ENCODE peak calls at places on chromosomes 13 and 19, in nine cellular contexts. Q is amniotic stem cell; A is erythroblast; Z is iris pigment epithelial cell; V is RWPE1; W is EL; G is left ventricle myocardium inferior; X is CD4-positive, alpha-beta memory T cell; P is uterus. I is an unnamed sample.

GRCh38 chr13:111384441-111385181 is 64.2 kb downstream of the TEX29 start:
- DNase-seq in Q (no peak), A (no peak), Z (no peak), V (no peak), W (no peak), G (no peak), X (no peak), P (no peak), I (no peak)

GRCh38 chr13:93847162-93847561 is 620.6 kb downstream of the GPC6 start:
- DNase-seq in Q (peak; percentile 17), A (no peak), Z (peak; percentile 85), V (peak; percentile 47), W (peak; percentile 52), G (no peak), X (no peak), P (no peak), I (no peak)

GRCh38 chr19:43469160-43469480 is 3.7 kb upstream of the LYPD3 start:
- DNase-seq in Q (no peak), A (no peak), Z (no peak), V (no peak), W (no peak), G (no peak), X (peak; percentile 60), P (no peak), I (no peak)

GRCh38 chr19:8307400-8307964 is 676 bp downstream of the CD320 start:
- DNase-seq in Q (no peak), A (no peak), Z (no peak), V (no peak), W (no peak), G (no peak), X (peak; percentile 40), P (no peak), I (no peak)

GRCh38 chr13:82224806-82225205 is 1657.5 kb downstream of the SLITRK1 start:
- DNase-seq in Q (no peak), A (no peak), Z (no peak), V (no peak), W (peak; percentile 47), G (no peak), X (no peak), P (no peak), I (no peak)

GRCh38 chr19:48964205-48965032 is 690 bp upstream of the FTL start:
- DNase-seq in Q (no peak), A (peak; percentile 85), Z (peak; percentile 78), V (no peak), W (no peak), G (peak; percentile 30), X (no peak), P (no peak), I (no peak)

GRCh38 chr13:44758595-44759221 is 182.6 kb upstream of the TSC22D1 start:
- DNase-seq in Q (peak; percentile 15), A (no peak), Z (peak; percentile 99), V (peak; percentile 85), W (peak; percentile 85), G (no peak), X (no peak), P (no peak), I (no peak)

GRCh38 chr13:59458908-59459579 is 704.7 kb downstream of the DIAPH3 start:
- DNase-seq in Q (peak; percentile 55), A (no peak), Z (peak; percentile 84), V (peak; percentile 26), W (peak; percentile 67), G (no peak), X (no peak), P (no peak), I (no peak)

GRCh38 chr19:47228937-47229673 is 1.9 kb downstream of the BBC3 start:
- DNase-seq in Q (no peak), A (peak; percentile 87), Z (peak; percentile 45), V (no peak), W (peak; percentile 46), G (no peak), X (peak; percentile 76), P (no peak), I (peak; percentile 33)

GRCh38 chr19:33376423-33376822 is 2.9 kb downstream of the CEBPG start:
- DNase-seq in Q (peak; percentile 16), A (no peak), Z (peak; percentile 68), V (peak; percentile 61), W (peak; percentile 91), G (peak; percentile 80), X (no peak), P (peak; percentile 67), I (no peak)

GRCh38 chr13:113103646-113104045 is 1.9 kb upstream of the F7 start:
- DNase-seq in Q (no peak), A (no peak), Z (no peak), V (no peak), W (no peak), G (no peak), X (no peak), P (no peak), I (no peak)

GRCh38 chr13:39273953-39274352 is 235.7 kb downstream of the NHLRC3 start:
- DNase-seq in Q (no peak), A (peak; percentile 25), Z (no peak), V (peak; percentile 4), W (no peak), G (no peak), X (no peak), P (no peak), I (no peak)

GRCh38 chr13:113646376-113646775 is 11.6 kb downstream of the ATP4B start:
- DNase-seq in Q (no peak), A (no peak), Z (no peak), V (no peak), W (no peak), G (no peak), X (no peak), P (no peak), I (no peak)

GRCh38 chr13:44867825-44868224 is 121.4 kb downstream of the NUFIP1 start:
- DNase-seq in Q (no peak), A (no peak), Z (peak; percentile 25), V (no peak), W (no peak), G (no peak), X (no peak), P (peak; percentile 43), I (no peak)

GRCh38 chr13:109274188-109274821 is 512.1 kb downstream of the IRS2 start:
- DNase-seq in Q (peak; percentile 6), A (no peak), Z (peak; percentile 93), V (peak; percentile 40), W (peak; percentile 94), G (no peak), X (no peak), P (no peak), I (no peak)

GRCh38 chr13:23159205-23159586 is 21.6 kb upstream of the SGCG start:
- DNase-seq in Q (no peak), A (peak; percentile 59), Z (peak; percentile 35), V (no peak), W (peak; percentile 34), G (peak; percentile 33), X (no peak), P (no peak), I (no peak)

GRCh38 chr19:3068071-3068470 is 5.8 kb upstream of the TLE5 start:
- DNase-seq in Q (no peak), A (no peak), Z (no peak), V (no peak), W (no peak), G (no peak), X (no peak), P (no peak), I (no peak)

GRCh38 chr19:1252221-1252817 is 3.9 kb downstream of the MIDN start:
- DNase-seq in Q (peak; percentile 43), A (peak; percentile 80), Z (peak; percentile 87), V (peak; percentile 54), W (peak; percentile 97), G (peak; percentile 90), X (peak; percentile 84), P (no peak), I (peak; percentile 77)

GRCh38 chr13:33109801-33110200 is 93.6 kb downstream of the KL start:
- DNase-seq in Q (no peak), A (peak; percentile 9), Z (no peak), V (no peak), W (no peak), G (no peak), X (peak; percentile 12), P (no peak), I (no peak)

GRCh38 chr13:26184791-26185250 is 37.3 kb downstream of the RNF6 start:
- DNase-seq in Q (peak; percentile 35), A (peak; percentile 87), Z (peak; percentile 73), V (peak; percentile 39), W (peak; percentile 66), G (peak; percentile 38), X (peak; percentile 70), P (peak; percentile 62), I (peak; percentile 15)

GRCh38 chr13:93290503-93290902 is 63.9 kb downstream of the GPC6 start:
- DNase-seq in Q (no peak), A (no peak), Z (peak; percentile 66), V (no peak), W (no peak), G (no peak), X (no peak), P (no peak), I (no peak)

GRCh38 chr19:39372047-39372802 is 18.7 kb downstream of the PAF1 start:
- DNase-seq in Q (peak; percentile 75), A (no peak), Z (peak; percentile 93), V (no peak), W (peak; percentile 95), G (peak; percentile 82), X (no peak), P (peak; percentile 84), I (peak; percentile 81)

GRCh38 chr19:5147971-5148793 is 179.3 kb downstream of the KDM4B start:
- DNase-seq in Q (no peak), A (no peak), Z (no peak), V (no peak), W (no peak), G (peak; percentile 10), X (no peak), P (peak; percentile 11), I (peak; percentile 48)

GRCh38 chr19:15161028-15161984 is 39.5 kb downstream of the NOTCH3 start:
- DNase-seq in Q (no peak), A (peak; percentile 46), Z (peak; percentile 33), V (peak; percentile 60), W (peak; percentile 53), G (no peak), X (no peak), P (no peak), I (no peak)

GRCh38 chr13:55999709-56000108 is 1141.0 kb upstream of the PRR20A start:
- DNase-seq in Q (no peak), A (no peak), Z (no peak), V (no peak), W (no peak), G (no peak), X (no peak), P (no peak), I (no peak)

GRCh38 chr19:35114656-35115537 is 726 bp upstream of the FXYD3 start:
- DNase-seq in Q (no peak), A (peak; percentile 76), Z (peak; percentile 18), V (peak; percentile 65), W (peak; percentile 44), G (peak; percentile 72), X (peak; percentile 56), P (peak; percentile 77), I (peak; percentile 73)

GRCh38 chr13:20411638-20412342 is 113.9 kb downstream of the CRYL1 start:
- DNase-seq in Q (no peak), A (no peak), Z (no peak), V (no peak), W (no peak), G (no peak), X (peak; percentile 57), P (no peak), I (no peak)